ENCODE peak calls at places on chromosomes 3 and 15, in nine cellular contexts. B is hippocampal formation; T is stimulated activated CD8-positive, alpha-beta memory T cell treated with anti-CD3 and anti-CD28 coated beads, Interleukin-4, amount 100 ng/mL, for 4 hours; H is activated T-cell treated with anti-CD3 and anti-CD28 coated beads, Interleukin-2, amount 50 U/mL, for 48 hours; A is NK-92 treated with Interleukin-12 subunit alpha and Interleukin-12 subunit beta, amount 100 ng/mL, for 24 hours; R is CD8-positive, alpha-beta memory T cell; X is midbrain; W is HS-5; J is sigmoid colon. S is an unnamed sample.
A peak's percentile ranks its signal among the peaks of the same experiment; 100 is the strongest.

GRCh38 chr3:151367448-151367847 is 17.1 kb downstream of the P2RY12 start:
- DNase-seq in J (no peak), R (no peak), W (no peak), A (no peak), T (no peak), X (no peak), H (no peak), B (no peak), S (no peak)

GRCh38 chr15:77714555-77714954 is 81.8 kb upstream of the LINGO1 start:
- DNase-seq in J (no peak), H (no peak), W (no peak), R (no peak), X (no peak), A (no peak), B (no peak), T (no peak), S (no peak)

GRCh38 chr3:157073810-157074209 is 86.1 kb downstream of the CCNL1 start:
- DNase-seq in H (no peak), A (no peak), B (no peak), T (no peak), W (no peak), X (no peak), J (no peak), R (no peak), S (no peak)

GRCh38 chr15:93331545-93332117 is 242.6 kb upstream of the RGMA start:
- DNase-seq in T (no peak), X (no peak), B (no peak), R (no peak), A (no peak), W (no peak), H (no peak), J (peak; percentile 73), S (no peak)

GRCh38 chr15:100831466-100831865 is 48.2 kb upstream of the ALDH1A3 start:
- DNase-seq in R (no peak), W (no peak), B (no peak), A (no peak), J (no peak), X (no peak), T (no peak), H (no peak), S (no peak)

GRCh38 chr3:171420667-171421066 is 39.5 kb downstream of the TNIK start:
- DNase-seq in B (peak; percentile 61), R (no peak), J (no peak), X (peak; percentile 42), W (no peak), H (no peak), T (no peak), A (no peak), S (no peak)

GRCh38 chr3:39013289-39013688 is 38.5 kb downstream of the SCN11A start:
- DNase-seq in R (no peak), H (no peak), T (no peak), W (no peak), J (no peak), B (no peak), A (no peak), X (no peak), S (no peak)

GRCh38 chr15:33138000-33138399 is 56.5 kb downstream of the FMN1 start:
- DNase-seq in T (no peak), A (no peak), W (no peak), J (no peak), B (no peak), H (no peak), X (no peak), R (no peak), S (no peak)

GRCh38 chr3:195253981-195254432 is 17.0 kb downstream of the XXYLT1 start:
- DNase-seq in T (no peak), B (no peak), A (no peak), R (no peak), W (no peak), X (no peak), J (peak; percentile 66), H (no peak), S (no peak)

GRCh38 chr3:188662214-188662613 is 508.3 kb downstream of the LPP start:
- DNase-seq in T (no peak), X (no peak), R (no peak), J (no peak), B (no peak), H (no peak), W (no peak), A (no peak), S (no peak)

GRCh38 chr15:63044645-63045437 is 2.3 kb downstream of the TPM1 start:
- DNase-seq in B (no peak), H (no peak), R (no peak), A (no peak), T (no peak), X (no peak), W (no peak), J (peak; percentile 87), S (no peak)

S was measured in AG04449.